ENCODE peak calls at places on chromosomes 16 and 17, in seven cellular contexts. T, K, U, Q, Z, C and N are unnamed samples.

GRCh38 chr16:89911375-89911774 is 7.3 kb upstream of the MC1R start:
- DNase-seq in U (no peak), C (no peak), Z (no peak), Q (no peak), K (no peak), T (no peak), N (no peak)

GRCh38 chr17:80937501-80938356 is 53.9 kb upstream of the CHMP6 start:
- DNase-seq in Q (no peak), U (no peak), Z (no peak), K (no peak), T (no peak), C (no peak), N (no peak)

GRCh38 chr16:8785408-8785807 is 12.0 kb downstream of the TMEM186 start:
- DNase-seq in K (no peak), U (no peak), Z (no peak), Q (no peak), T (no peak), C (no peak), N (no peak)

GRCh38 chr16:28549301-28549899 is 4.3 kb upstream of the SGF29 start:
- DNase-seq in C (no peak), U (peak), Q (no peak), K (peak), Z (peak), T (no peak), N (no peak)

GRCh38 chr17:73610331-73610911 is 33.8 kb downstream of the SDK2 start:
- DNase-seq in C (no peak), T (no peak), Z (no peak), U (no peak), Q (no peak), K (no peak), N (no peak)

GRCh38 chr17:34389343-34389742 is 26.3 kb upstream of the CCL1 start:
- DNase-seq in Q (no peak), T (no peak), C (no peak), Z (no peak), K (no peak), U (peak), N (no peak)

GRCh38 chr17:80949451-80950421 is 41.9 kb upstream of the CHMP6 start:
- DNase-seq in Z (no peak), C (no peak), K (no peak), Q (no peak), U (no peak), T (no peak), N (no peak)

GRCh38 chr17:71496552-71496951 is 624.3 kb upstream of the SOX9 start:
- DNase-seq in C (no peak), K (no peak), U (no peak), Z (no peak), T (no peak), Q (no peak), N (no peak)

GRCh38 chr17:80025796-80026195 is 9.9 kb downstream of the TBC1D16 start:
- DNase-seq in K (no peak), C (no peak), U (no peak), Q (no peak), T (no peak), Z (no peak), N (no peak)

GRCh38 chr17:57579245-57579644 is 165.9 kb downstream of the CCDC182 start:
- DNase-seq in Q (no peak), K (no peak), U (no peak), C (no peak), Z (no peak), T (no peak), N (no peak)

GRCh38 chr16:17246577-17246885 is 224.2 kb downstream of the XYLT1 start:
- DNase-seq in T (no peak), Z (no peak), K (no peak), C (no peak), Q (no peak), U (no peak), N (no peak)

GRCh38 chr17:2173005-2173404 is 118.1 kb downstream of the HIC1 start:
- DNase-seq in U (no peak), K (no peak), C (no peak), Q (no peak), Z (no peak), T (no peak), N (no peak)